ENCODE peak calls at places on chromosomes 4 and X, in seven cellular contexts. Q, L, R, F, P, G and O are unnamed samples.
A peak's percentile ranks its signal among the peaks of the same experiment; 100 is the strongest.

GRCh38 chrX:9682456-9682855 is 83.2 kb downstream of the GPR143 start:
- DNase-seq in Q (no peak), L (no peak), R (no peak), F (no peak), P (peak; percentile 54), G (no peak), O (no peak)

GRCh38 chrX:48498374-48498809 is 10.4 kb upstream of the PORCN start:
- DNase-seq in Q (peak; percentile 63), L (no peak), R (no peak), F (no peak), P (peak; percentile 64), G (peak; percentile 93), O (no peak)

GRCh38 chr4:99462875-99463464 is 27.8 kb upstream of the ADH7 start:
- DNase-seq in Q (peak; percentile 63), L (no peak), R (peak; percentile 6), F (peak; percentile 39), P (peak; percentile 82), G (peak; percentile 75), O (peak; percentile 3)

GRCh38 chr4:109472343-109472761 is 38.7 kb downstream of the SEC24B start:
- DNase-seq in Q (peak; percentile 42), L (no peak), R (no peak), F (no peak), P (peak; percentile 58), G (peak; percentile 82), O (no peak)

GRCh38 chrX:8879750-8880149 is 78.6 kb upstream of the FAM9A start:
- DNase-seq in Q (peak; percentile 6), L (peak; percentile 24), R (no peak), F (no peak), P (peak; percentile 29), G (no peak), O (no peak)

GRCh38 chrX:149871940-149872339 is 9.0 kb upstream of the MAGEA8 start:
- DNase-seq in Q (peak; percentile 23), L (no peak), R (no peak), F (no peak), P (peak; percentile 2), G (peak; percentile 4), O (no peak)

GRCh38 chr4:123786955-123787354 is 390.4 kb downstream of the SPRY1 start:
- DNase-seq in Q (peak; percentile 29), L (peak; percentile 49), R (no peak), F (peak; percentile 25), P (peak; percentile 60), G (peak; percentile 64), O (no peak)

GRCh38 chr4:158778712-158779111 is 9.9 kb downstream of the FNIP2 start:
- DNase-seq in Q (no peak), L (no peak), R (no peak), F (no peak), P (no peak), G (no peak), O (no peak)

GRCh38 chrX:122943918-122944317 is 240.2 kb upstream of the GRIA3 start:
- DNase-seq in Q (peak; percentile 86), L (no peak), R (no peak), F (no peak), P (no peak), G (peak; percentile 0), O (no peak)

GRCh38 chrX:104707042-104707441 is 141.0 kb downstream of the IL1RAPL2 start:
- DNase-seq in Q (no peak), L (no peak), R (no peak), F (no peak), P (no peak), G (no peak), O (no peak)

GRCh38 chrX:53196678-53197077 is 28.3 kb downstream of the KDM5C start:
- DNase-seq in Q (no peak), L (no peak), R (no peak), F (no peak), P (no peak), G (no peak), O (no peak)

GRCh38 chrX:155132110-155132509 is 60.8 kb downstream of the BRCC3 start:
- DNase-seq in Q (no peak), L (no peak), R (no peak), F (no peak), P (no peak), G (no peak), O (no peak)

GRCh38 chrX:10467793-10468192 is 152.6 kb downstream of the MID1 start:
- DNase-seq in Q (peak; percentile 67), L (no peak), R (no peak), F (no peak), P (peak; percentile 72), G (no peak), O (no peak)

GRCh38 chrX:56788229-56788628 is 59.2 kb downstream of the NBDY start:
- DNase-seq in Q (no peak), L (no peak), R (no peak), F (peak; percentile 51), P (no peak), G (no peak), O (no peak)

GRCh38 chr4:1245481-1246051 is 3.4 kb downstream of the CTBP1 start:
- DNase-seq in Q (no peak), L (peak; percentile 44), R (no peak), F (no peak), P (no peak), G (no peak), O (no peak)

GRCh38 chr4:16752150-16752549 is 146.3 kb downstream of the LDB2 start:
- DNase-seq in Q (no peak), L (no peak), R (no peak), F (no peak), P (peak; percentile 52), G (peak; percentile 1), O (no peak)